ENCODE peak calls at places on chromosomes 4 and X, in ten cellular contexts. Q is BJ; I is CD8-positive, alpha-beta T cell; R is Peyer's patch; O is GM13977; V is A549; K is left lung; W is GM13976; Z is brain microvascular endothelial cell; J is vagina. N is an unnamed sample.
A peak's percentile ranks its signal among the peaks of the same experiment; 100 is the strongest.

GRCh38 chr4:37981844-37982720 is 21.9 kb downstream of the PTTG2 start:
- DNase-seq in Q (peak; percentile 53), I (no peak), R (no peak), O (no peak), V (no peak), K (no peak), W (no peak), Z (peak; percentile 27), J (no peak), N (no peak)

GRCh38 chr4:8709050-8709728 is 116.6 kb downstream of the CPZ start:
- DNase-seq in Q (no peak), I (no peak), R (no peak), O (no peak), V (no peak), K (no peak), W (no peak), Z (no peak), J (no peak), N (no peak)

GRCh38 chr4:25782482-25782881 is 80.3 kb downstream of the SEL1L3 start:
- DNase-seq in Q (no peak), I (no peak), R (no peak), O (no peak), V (no peak), K (no peak), W (no peak), Z (no peak), J (no peak), N (no peak)

GRCh38 chrX:120426599-120426998 is 42.5 kb downstream of the LAMP2 start:
- DNase-seq in Q (no peak), I (no peak), R (no peak), O (no peak), V (no peak), K (no peak), W (no peak), Z (no peak), J (no peak), N (no peak)

GRCh38 chr4:61995717-61996337 is 795.7 kb downstream of the ADGRL3 start:
- DNase-seq in Q (no peak), I (no peak), R (no peak), O (no peak), V (no peak), K (no peak), W (no peak), Z (no peak), J (no peak), N (no peak)

GRCh38 chrX:25019707-25020390 is 4.1 kb upstream of the ARX start:
- DNase-seq in Q (no peak), I (no peak), R (no peak), O (no peak), V (no peak), K (no peak), W (no peak), Z (no peak), J (no peak), N (no peak)

GRCh38 chrX:4263005-4263404 is 549.6 kb upstream of the PRKX start:
- DNase-seq in Q (no peak), I (no peak), R (no peak), O (no peak), V (peak; percentile 3), K (no peak), W (peak; percentile 3), Z (no peak), J (no peak), N (no peak)

GRCh38 chr4:158172196-158172557 is 648 bp downstream of the GASK1B start:
- DNase-seq in Q (no peak), I (no peak), R (no peak), O (no peak), V (no peak), K (no peak), W (no peak), Z (peak; percentile 16), J (no peak), N (no peak)

GRCh38 chrX:20527041-20527440 is 260.3 kb upstream of the RPS6KA3 start:
- DNase-seq in Q (no peak), I (no peak), R (no peak), O (no peak), V (no peak), K (no peak), W (no peak), Z (no peak), J (no peak), N (no peak)

GRCh38 chrX:12819231-12819630 is 28.0 kb downstream of the PRPS2 start:
- DNase-seq in Q (no peak), I (no peak), R (no peak), O (no peak), V (no peak), K (no peak), W (no peak), Z (no peak), J (no peak), N (no peak)

GRCh38 chrX:12811658-12812057 is 20.4 kb downstream of the PRPS2 start:
- DNase-seq in Q (no peak), I (no peak), R (no peak), O (no peak), V (no peak), K (no peak), W (no peak), Z (no peak), J (no peak), N (no peak)

DNA sequence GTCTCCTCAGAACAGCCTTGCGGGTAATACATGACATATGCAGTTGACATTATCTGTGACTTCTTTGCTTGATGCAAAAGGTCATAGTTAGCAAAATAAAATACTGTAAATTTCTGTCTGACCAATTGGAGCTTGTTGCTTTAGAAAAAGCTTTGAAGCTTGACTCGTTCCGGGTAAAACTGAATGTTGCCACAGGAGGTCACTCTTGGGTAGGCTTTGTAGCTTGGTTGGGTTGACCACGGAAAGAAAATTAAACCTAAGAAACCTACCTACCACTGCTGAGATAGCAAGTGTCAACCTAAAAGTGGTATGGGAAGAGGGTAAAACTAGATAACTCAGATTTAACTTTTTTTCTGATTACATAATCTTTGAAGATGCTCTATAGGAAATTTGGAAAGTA is 23.2 kb downstream of the PRPS2 start:
- DNase-seq in Q (no peak), I (peak; percentile 22), R (peak; percentile 32), O (peak; percentile 64), V (peak; percentile 59), K (no peak), W (peak; percentile 58), Z (peak; percentile 57), J (no peak), N (no peak)
- TF ChIP-seq CTCF in Q (peak; percentile 49), I (peak; percentile 28), R (peak; percentile 24), O (peak; percentile 74), V (peak; percentile 76), K (peak; percentile 33), W (peak; percentile 45), Z (peak; percentile 64), J (no peak), N (peak; percentile 84)

GRCh38 chr4:148053298-148054003 is 321.6 kb downstream of the ARHGAP10 start:
- DNase-seq in Q (no peak), I (no peak), R (no peak), O (no peak), V (no peak), K (no peak), W (no peak), Z (no peak), J (no peak), N (no peak)

GRCh38 chr4:148051403-148051802 is 319.5 kb downstream of the ARHGAP10 start:
- DNase-seq in Q (no peak), I (no peak), R (no peak), O (no peak), V (no peak), K (no peak), W (no peak), Z (no peak), J (no peak), N (no peak)

GRCh38 chr4:148055844-148056243 is 324.0 kb downstream of the ARHGAP10 start:
- DNase-seq in Q (no peak), I (no peak), R (no peak), O (no peak), V (no peak), K (no peak), W (no peak), Z (no peak), J (no peak), N (no peak)

GRCh38 chr4:148054275-148054674 is 322.4 kb downstream of the ARHGAP10 start:
- DNase-seq in Q (no peak), I (no peak), R (no peak), O (no peak), V (peak; percentile 4), K (no peak), W (no peak), Z (peak; percentile 9), J (no peak), N (no peak)

GRCh38 chr4:148052448-148052847 is 320.6 kb downstream of the ARHGAP10 start:
- DNase-seq in Q (no peak), I (no peak), R (no peak), O (no peak), V (no peak), K (no peak), W (no peak), Z (no peak), J (no peak), N (no peak)
- TF ChIP-seq CTCF in Q (no peak), I (no peak), R (no peak), O (no peak), V (no peak), K (no peak), W (no peak), Z (no peak), J (no peak), N (no peak)

GRCh38 chr4:112767386-112767785 is 130.4 kb downstream of the LARP7 start:
- DNase-seq in Q (no peak), I (no peak), R (no peak), O (no peak), V (no peak), K (no peak), W (no peak), Z (no peak), J (no peak), N (no peak)

GRCh38 chr4:112770111-112770510 is 133.2 kb downstream of the LARP7 start:
- DNase-seq in Q (no peak), I (no peak), R (no peak), O (no peak), V (no peak), K (no peak), W (no peak), Z (no peak), J (no peak), N (no peak)

GRCh38 chr4:112765317-112765989 is 128.5 kb downstream of the LARP7 start:
- DNase-seq in Q (no peak), I (no peak), R (no peak), O (peak; percentile 60), V (peak; percentile 36), K (no peak), W (peak; percentile 59), Z (peak; percentile 3), J (no peak), N (no peak)

DNA sequence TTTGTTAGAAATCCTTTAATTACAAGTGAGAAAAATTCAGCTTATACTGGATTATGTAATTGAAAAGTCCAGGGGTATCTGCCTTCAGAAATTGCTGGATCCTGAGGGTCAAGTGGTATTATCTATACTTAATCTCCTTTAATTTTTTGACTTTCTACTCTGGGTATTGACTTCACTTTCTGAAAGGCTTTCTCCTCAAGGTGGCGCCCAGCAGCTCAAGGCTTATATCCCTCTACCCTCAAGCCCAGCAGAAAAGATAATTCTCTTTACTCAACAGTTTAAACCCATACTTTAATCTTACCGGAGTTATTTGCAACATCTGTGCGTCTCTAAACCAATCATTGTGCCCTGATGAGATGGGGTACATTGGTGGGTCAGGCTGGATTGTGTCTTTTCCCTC is 129.5 kb downstream of the LARP7 start:
- DNase-seq in Q (no peak), I (no peak), R (no peak), O (peak; percentile 37), V (peak; percentile 23), K (no peak), W (peak; percentile 47), Z (peak; percentile 42), J (no peak), N (no peak)
- TF ChIP-seq CTCF in Q (peak; percentile 61), I (no peak), R (no peak), O (peak; percentile 48), V (peak; percentile 18), K (no peak), W (peak; percentile 43), Z (peak; percentile 74), J (no peak), N (peak; percentile 74)

GRCh38 chr4:156968479-156968984 is 3.1 kb downstream of the PDGFC start:
- DNase-seq in Q (no peak), I (no peak), R (peak; percentile 17), O (peak; percentile 49), V (peak; percentile 67), K (peak; percentile 47), W (peak; percentile 33), Z (peak; percentile 83), J (no peak), N (no peak)
- TF ChIP-seq CTCF in Q (peak; percentile 81), I (peak; percentile 18), R (peak; percentile 57), O (peak; percentile 79), V (peak; percentile 65), K (peak; percentile 69), W (peak; percentile 60), Z (peak; percentile 89), J (peak; percentile 74), N (peak; percentile 99)